ENCODE peak calls at places on chromosome 13, in nine cellular contexts. W, K, Q, D, B, Z, Y, G and C are unnamed samples.
A peak's percentile ranks its signal among the peaks of the same experiment; 100 is the strongest.

GRCh38 chr13:94920578-94920977 is 208.2 kb upstream of the SOX21 start:
- DNase-seq in W (no peak), K (no peak), B (no peak), D (no peak), Y (no peak), Q (no peak), G (no peak), Z (no peak), C (no peak)

GRCh38 chr13:66139250-66139649 is 1090.9 kb downstream of the PCDH9 start:
- DNase-seq in Z (no peak), W (no peak), Q (no peak), K (no peak), B (no peak), D (no peak), G (no peak), Y (no peak), C (no peak)

GRCh38 chr13:59746291-59746962 is 417.3 kb downstream of the DIAPH3 start:
- DNase-seq in B (no peak), Q (no peak), K (peak; percentile 84), W (no peak), Y (peak; percentile 50), D (no peak), G (peak; percentile 58), Z (no peak), C (peak; percentile 2)

GRCh38 chr13:26656919-26657318 is 99.4 kb downstream of the WASF3 start:
- DNase-seq in G (peak; percentile 74), Z (no peak), B (no peak), W (peak; percentile 70), K (peak; percentile 58), Y (peak; percentile 70), Q (no peak), D (no peak), C (peak; percentile 26)

GRCh38 chr13:43206858-43207257 is 183.5 kb downstream of the DNAJC15 start:
- DNase-seq in K (no peak), D (no peak), B (no peak), W (no peak), Z (no peak), Q (no peak), Y (no peak), G (peak; percentile 8), C (no peak)

GRCh38 chr13:33678906-33679657 is 138.9 kb upstream of the RFC3 start:
- DNase-seq in W (no peak), K (peak; percentile 84), G (peak; percentile 87), B (no peak), D (peak; percentile 86), Q (peak; percentile 6), Z (no peak), Y (peak; percentile 71), C (peak; percentile 94)

GRCh38 chr13:98540476-98540875 is 36.4 kb downstream of the STK24 start:
- DNase-seq in Y (no peak), D (no peak), B (no peak), Z (no peak), W (no peak), Q (no peak), G (no peak), K (peak; percentile 34), C (no peak)

GRCh38 chr13:110989331-110989730 is 74.5 kb upstream of the ANKRD10 start:
- DNase-seq in G (no peak), B (no peak), W (no peak), Z (no peak), D (no peak), Y (peak; percentile 33), Q (no peak), K (no peak), C (no peak)

GRCh38 chr13:44212633-44213387 is 160.8 kb upstream of the SERP2 start:
- DNase-seq in Y (peak; percentile 26), Q (no peak), D (peak; percentile 85), Z (no peak), G (peak; percentile 96), K (peak; percentile 18), B (no peak), W (no peak), C (no peak)

GRCh38 chr13:32427852-32428580 is at the start of gene N4BP2L1:
- DNase-seq in Q (peak; percentile 45), B (peak; percentile 37), Z (peak; percentile 32), W (peak; percentile 25), D (peak; percentile 96), Y (peak; percentile 37), G (peak; percentile 36), K (peak; percentile 33), C (peak; percentile 40)

GRCh38 chr13:32202268-32202667 is 112.9 kb downstream of the ZAR1L start:
- DNase-seq in Y (no peak), Q (no peak), G (no peak), K (no peak), Z (no peak), W (no peak), B (no peak), D (no peak), C (no peak)

GRCh38 chr13:20824762-20825161 is 51.0 kb upstream of the EEF1AKMT1 start:
- DNase-seq in G (no peak), D (no peak), B (no peak), Y (peak; percentile 21), Q (no peak), W (no peak), K (peak; percentile 76), Z (no peak), C (no peak)

GRCh38 chr13:99686157-99686572 is 184.9 kb downstream of the TM9SF2 start:
- DNase-seq in B (peak; percentile 36), Z (no peak), G (peak; percentile 4), K (peak; percentile 46), D (no peak), Q (no peak), Y (peak; percentile 62), W (peak; percentile 30), C (no peak)

GRCh38 chr13:32881074-32881791 is 135.0 kb upstream of the KL start:
- DNase-seq in D (no peak), K (peak; percentile 98), Z (no peak), Q (no peak), G (peak; percentile 88), Y (peak; percentile 88), W (no peak), B (no peak), C (peak; percentile 56)

GRCh38 chr13:65856464-65856863 is 1373.7 kb downstream of the PCDH9 start:
- DNase-seq in D (no peak), Q (no peak), B (no peak), W (no peak), Y (peak; percentile 82), G (peak; percentile 52), K (peak; percentile 58), Z (no peak), C (no peak)

GRCh38 chr13:60080871-60081270 is 82.9 kb downstream of the DIAPH3 start:
- DNase-seq in W (no peak), K (no peak), D (no peak), Y (peak; percentile 28), B (no peak), G (no peak), Q (no peak), Z (no peak), C (no peak)

GRCh38 chr13:24671367-24672117 is 8.7 kb upstream of the ATP12A start:
- DNase-seq in Z (no peak), D (peak; percentile 69), G (peak; percentile 85), Q (no peak), K (peak; percentile 81), W (peak; percentile 69), Y (peak; percentile 85), B (peak; percentile 61), C (peak; percentile 82)

GRCh38 chr13:79679334-79679733 is 198.4 kb downstream of the NDFIP2 start:
- DNase-seq in D (peak; percentile 78), B (peak; percentile 70), Q (no peak), K (peak; percentile 58), W (peak; percentile 87), G (peak; percentile 85), Z (no peak), Y (peak; percentile 83), C (peak; percentile 81)

GRCh38 chr13:84844473-84844872 is 954.7 kb downstream of the SLITRK6 start:
- DNase-seq in W (peak; percentile 27), Z (no peak), B (no peak), D (no peak), G (no peak), Y (no peak), Q (no peak), K (peak; percentile 3), C (peak; percentile 60)
- TF ChIP-seq CTCF in W (peak; percentile 78), Z (peak; percentile 68), B (peak; percentile 36), D (peak; percentile 17), G (no peak), Y (no peak), Q (no peak), K (no peak), C (peak; percentile 53)

DNA sequence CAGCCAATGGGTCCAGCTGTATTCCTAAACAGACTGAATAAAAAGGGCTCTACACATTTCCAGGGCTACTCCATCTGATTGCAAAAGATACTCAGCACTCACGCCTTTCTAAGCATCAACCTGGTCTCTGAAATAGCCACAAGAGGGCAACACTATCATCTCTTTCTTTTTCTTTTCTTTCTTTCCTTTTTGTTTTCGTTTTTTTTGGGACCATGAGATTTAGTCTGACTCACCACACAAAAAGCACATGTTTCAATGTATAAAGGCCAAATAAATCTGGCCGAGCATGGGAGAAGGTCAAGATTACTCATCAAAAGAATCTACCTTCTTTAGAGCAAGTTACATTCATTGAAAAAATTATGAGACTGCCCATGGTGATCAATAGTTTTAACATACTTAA is 805.6 kb upstream of the ARGLU1 start:
- DNase-seq in Y (peak; percentile 79), W (peak; percentile 56), K (peak; percentile 83), Q (no peak), B (no peak), D (no peak), G (peak; percentile 76), Z (no peak), C (peak; percentile 78)
- TF ChIP-seq CTCF in Y (peak; percentile 61), W (peak; percentile 75), K (peak; percentile 42), Q (peak; percentile 51), B (peak; percentile 33), D (peak; percentile 74), G (peak; percentile 54), Z (peak; percentile 28), C (peak; percentile 33)

DNA sequence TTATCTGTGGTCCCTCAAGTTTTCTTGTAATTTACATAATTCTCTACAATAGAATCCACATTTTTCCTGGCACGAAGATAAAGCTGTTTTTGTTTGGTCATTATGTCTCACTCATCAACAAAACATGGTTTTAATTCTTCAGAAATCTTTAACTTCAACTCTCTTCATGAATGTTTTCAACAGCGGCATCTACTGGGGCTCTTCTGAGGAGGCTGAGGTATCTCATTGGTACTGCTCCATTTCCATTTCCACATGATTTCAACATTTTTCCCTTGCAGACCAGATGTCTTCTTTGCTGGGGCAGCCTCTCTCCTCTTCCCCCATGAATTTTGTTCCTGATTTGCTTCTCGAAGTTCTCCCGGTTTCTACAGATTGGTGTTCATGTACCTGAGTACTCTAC is 5.8 kb upstream of the KBTBD7 start:
- DNase-seq in B (no peak), W (no peak), G (no peak), K (no peak), Z (no peak), Q (no peak), D (no peak), Y (no peak), C (no peak)
- TF ChIP-seq CTCF in B (no peak), W (no peak), G (no peak), K (no peak), Z (no peak), Q (no peak), D (no peak), Y (no peak), C (no peak)

DNA sequence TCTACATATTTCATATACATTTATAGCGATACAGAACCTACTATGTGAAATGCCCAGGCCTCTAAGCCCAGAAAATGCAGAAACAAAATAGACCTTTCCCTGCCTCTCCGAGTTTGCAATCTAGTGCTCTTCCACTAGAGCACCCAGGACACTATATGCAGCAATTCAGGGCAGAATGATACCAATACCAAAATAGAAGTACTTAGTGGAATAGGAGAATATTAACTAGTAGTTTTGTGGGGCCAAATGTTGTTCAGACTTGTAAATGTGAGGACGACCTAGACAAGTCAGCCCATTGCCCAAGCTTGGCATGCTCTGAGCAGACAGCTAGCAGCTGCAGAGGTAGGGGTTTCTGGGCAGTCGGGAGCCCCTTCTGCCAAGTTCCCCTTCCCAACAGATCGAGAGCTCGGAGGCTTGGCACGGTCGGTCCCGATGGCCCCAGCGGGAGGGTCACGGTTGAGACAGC is 35.8 kb upstream of the FLT1 start:
- DNase-seq in K (no peak), Y (peak; percentile 25), Q (no peak), W (no peak), Z (no peak), G (peak; percentile 31), B (no peak), D (no peak), C (no peak)
- TF ChIP-seq CTCF in K (peak; percentile 19), Y (peak; percentile 11), Q (no peak), W (no peak), Z (no peak), G (peak; percentile 26), B (no peak), D (no peak), C (no peak)